ENCODE peak calls at places on chromosomes 12 and 14, in five cellular contexts. E is GM23248, G is upper lobe of right lung, Y is hepatocyte, B is SJSA1. R is an unnamed sample.

GRCh38 chr12:47753021-47754001 is 5.4 kb downstream of the RAPGEF3 start:
- DNase-seq in E (no peak), G (peak), Y (no peak), B (peak), R (no peak)

GRCh38 chr12:113422929-113423669 is 919 bp downstream of the SDSL start:
- DNase-seq in E (no peak), G (no peak), Y (no peak), B (peak), R (peak)

GRCh38 chr14:95769976-95770375 is 56.1 kb upstream of the TCL1A start:
- DNase-seq in E (no peak), G (no peak), Y (no peak), B (no peak), R (no peak)

GRCh38 chr12:110179291-110179690 is 55.1 kb downstream of the IFT81 start:
- DNase-seq in E (peak), G (no peak), Y (no peak), B (peak), R (no peak)

GRCh38 chr12:16112151-16112550 is 165.3 kb downstream of the SLC15A5 start:
- DNase-seq in E (no peak), G (no peak), Y (no peak), B (no peak), R (no peak)

GRCh38 chr14:95123895-95124579 is 33.3 kb downstream of the DICER1 start:
- DNase-seq in E (no peak), G (no peak), Y (no peak), B (no peak), R (no peak)

GRCh38 chr14:68361231-68361630 is 431.6 kb downstream of the ZFP36L1 start:
- DNase-seq in E (peak), G (no peak), Y (no peak), B (peak), R (no peak)

GRCh38 chr14:31261859-31262739 is 54.5 kb upstream of the HECTD1 start:
- DNase-seq in E (peak), G (no peak), Y (peak), B (no peak), R (peak)

GRCh38 chr14:99389171-99389826 is 91.4 kb downstream of the SETD3 start:
- DNase-seq in E (peak), G (peak), Y (peak), B (peak), R (peak)

GRCh38 chr12:51591020-51591901 is at the start of gene SCN8A:
- DNase-seq in E (peak), G (peak), Y (peak), B (peak), R (no peak)

GRCh38 chr12:83856803-83857202 is 1055.8 kb downstream of the SLC6A15 start:
- DNase-seq in E (no peak), G (no peak), Y (no peak), B (no peak), R (no peak)

GRCh38 chr14:104111301-104112112 is 26.0 kb downstream of the ASPG start:
- DNase-seq in E (no peak), G (peak), Y (no peak), B (no peak), R (no peak)

GRCh38 chr12:56224102-56224701 is at the start of gene NABP2:
- DNase-seq in E (peak), G (peak), Y (peak), B (peak), R (peak)

GRCh38 chr12:131979606-131980005 is 29.9 kb downstream of the EP400 start:
- DNase-seq in E (no peak), G (no peak), Y (no peak), B (no peak), R (no peak)

GRCh38 chr12:49811961-49812401 is 16.2 kb downstream of the NCKAP5L start:
- DNase-seq in E (no peak), G (no peak), Y (no peak), B (no peak), R (no peak)
- H3K27ac ChIP-seq in E (no peak), G (no peak), Y (no peak), B (peak), R (no peak)

DNA sequence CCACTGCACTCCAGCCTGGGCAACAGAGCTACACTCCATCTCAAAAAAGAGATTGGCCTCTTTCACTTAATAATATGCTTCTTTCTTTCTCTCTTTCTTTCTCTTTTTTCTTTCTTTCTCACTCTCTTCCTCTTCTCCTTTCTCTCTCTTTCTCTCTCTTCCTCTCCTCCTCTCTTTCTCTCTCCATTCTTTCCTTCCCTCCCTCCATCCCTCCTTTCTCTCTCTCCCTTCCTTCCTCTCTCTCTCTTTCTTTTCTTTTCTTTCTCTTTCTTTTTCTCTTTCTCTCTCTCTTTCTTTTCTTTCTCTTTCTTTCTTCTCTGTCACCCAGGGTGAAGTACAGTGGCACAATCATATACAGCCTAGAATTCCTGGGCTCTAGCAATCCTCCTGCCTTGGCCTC is 38.4 kb downstream of the IRF2BPL start:
- DNase-seq in E (no peak), G (no peak), Y (no peak), B (no peak), R (no peak)
- H3K27ac ChIP-seq in E (no peak), G (no peak), Y (no peak), B (no peak), R (no peak)

GRCh38 chr14:65301862-65302539 is 110.5 kb upstream of the FUT8 start:
- DNase-seq in E (no peak), G (no peak), Y (no peak), B (no peak), R (peak)

GRCh38 chr14:65299837-65300236 is 112.7 kb upstream of the FUT8 start:
- DNase-seq in E (no peak), G (no peak), Y (no peak), B (no peak), R (peak)

GRCh38 chr14:65296402-65296801 is 116.1 kb upstream of the FUT8 start:
- DNase-seq in E (peak), G (no peak), Y (no peak), B (no peak), R (no peak)

GRCh38 chr14:65296876-65297275 is 115.7 kb upstream of the FUT8 start:
- DNase-seq in E (no peak), G (no peak), Y (no peak), B (no peak), R (no peak)

GRCh38 chr14:65297744-65298143 is 114.8 kb upstream of the FUT8 start:
- DNase-seq in E (no peak), G (no peak), Y (peak), B (no peak), R (peak)
- H3K27ac ChIP-seq in E (no peak), G (no peak), Y (peak), B (no peak), R (peak)

GRCh38 chr14:52348796-52349195 is 34.7 kb downstream of the PTGER2 start:
- DNase-seq in E (peak), G (no peak), Y (no peak), B (peak), R (no peak)
- H3K27ac ChIP-seq in E (peak), G (no peak), Y (peak), B (peak), R (no peak)

R was measured in small intestine.